ENCODE peak calls at places on chromosomes 6 and 20, in six cellular contexts. I is heart left ventricle, L is sigmoid colon, C is upper lobe of right lung, J is ovary, Y is fibroblast of lung. B is an unnamed sample. For H3K27me3, the result is how much of the 10 kb centered on the place peaks cover.

GRCh38 chr6:44076366-44077200 is 50.7 kb downstream of the MRPL14 start:
- DNase-seq in L (peak), Y (no peak), I (peak), C (peak), J (peak), B (peak)

GRCh38 chr6:165939047-165939446 is 228.6 kb downstream of the TBXT start:
- DNase-seq in Y (no peak), J (no peak), L (no peak), I (no peak), C (no peak), B (no peak)

GRCh38 chr6:134374486-134374885 is 56.6 kb upstream of the SGK1 start:
- DNase-seq in C (no peak), J (no peak), L (no peak), Y (peak), I (no peak), B (no peak)

GRCh38 chr6:161319231-161319630 is 45.4 kb upstream of the AGPAT4 start:
- DNase-seq in L (no peak), Y (no peak), J (no peak), C (no peak), I (no peak), B (no peak)

GRCh38 chr6:163530406-163530805 is 115.9 kb downstream of the QKI start:
- DNase-seq in L (no peak), Y (peak), I (no peak), C (no peak), J (no peak), B (no peak)

GRCh38 chr20:31788578-31788977 is 30.6 kb upstream of the MYLK2 start:
- DNase-seq in L (no peak), J (no peak), Y (no peak), C (no peak), I (no peak), B (no peak)

GRCh38 chr6:130382872-130383490 is 17.2 kb downstream of the TMEM200A start:
- DNase-seq in I (no peak), C (no peak), Y (no peak), J (no peak), L (no peak), B (no peak)

GRCh38 chr6:168525114-168525513 is 84.1 kb downstream of the SMOC2 start:
- DNase-seq in Y (no peak), I (no peak), L (no peak), C (no peak), J (no peak), B (no peak)

GRCh38 chr6:158313989-158314388 is 1.7 kb downstream of the TULP4 start:
- DNase-seq in L (no peak), I (no peak), J (no peak), Y (no peak), C (no peak), B (no peak)

GRCh38 chr20:58235010-58235409 is 6.6 kb upstream of the ANKRD60 start:
- DNase-seq in J (no peak), I (no peak), C (no peak), L (no peak), Y (no peak), B (no peak)

GRCh38 chr20:63261808-63262528 is 7.7 kb upstream of the NKAIN4 start:
- DNase-seq in I (no peak), Y (no peak), C (no peak), L (no peak), J (no peak), B (no peak)

GRCh38 chr20:63258826-63259225 is 4.6 kb upstream of the NKAIN4 start:
- DNase-seq in C (no peak), Y (peak), J (no peak), I (no peak), L (no peak), B (no peak)

GRCh38 chr20:63260943-63261807 is 6.9 kb upstream of the NKAIN4 start:
- DNase-seq in C (no peak), L (no peak), Y (no peak), I (no peak), J (no peak), B (no peak)

GRCh38 chr20:63259734-63260460 is 5.6 kb upstream of the NKAIN4 start:
- DNase-seq in L (no peak), I (no peak), J (no peak), Y (no peak), C (no peak), B (no peak)

GRCh38 chr20:63260521-63260920 is 6.3 kb upstream of the NKAIN4 start:
- DNase-seq in C (no peak), I (no peak), J (no peak), L (no peak), Y (no peak), B (no peak)
- H3K27me3 ChIP-seq in C (half or more), I (half or more), J (under half), L (under half), Y (under half), B (under half)

GRCh38 chr6:18792832-18793231 is 405.7 kb downstream of the RNF144B start:
- DNase-seq in L (no peak), C (no peak), Y (no peak), I (no peak), J (no peak), B (no peak)
- TF ChIP-seq CTCF in L (no peak), C (no peak), Y (no peak), I (no peak), J (no peak), B (no peak)

GRCh38 chr6:34140075-34140474 is 5.8 kb downstream of the GRM4 start:
- DNase-seq in Y (no peak), L (no peak), I (no peak), C (no peak), J (no peak), B (no peak)
- H3K27me3 ChIP-seq in Y (half or more), L (half or more), I (half or more), C (half or more), J (under half), B (under half)

DNA sequence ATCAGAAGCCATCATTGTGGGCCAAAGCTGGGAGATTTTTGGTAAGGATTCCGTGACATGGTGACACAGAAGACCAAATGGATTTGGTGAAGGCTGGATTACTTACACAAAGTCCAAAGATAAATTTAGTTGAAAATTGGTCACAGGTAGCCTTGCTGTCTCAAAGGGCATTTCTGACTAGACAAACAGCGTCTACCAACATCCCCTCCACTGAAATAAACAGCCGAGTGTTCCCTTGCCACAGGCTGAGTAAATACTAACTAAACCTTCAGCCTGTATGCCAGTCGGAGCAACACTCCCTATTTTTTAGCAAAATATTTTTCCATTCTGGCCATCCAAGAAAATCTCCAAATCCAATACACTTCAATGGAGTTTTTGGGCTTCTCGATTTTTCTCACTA is 279.9 kb upstream of the CITED2 start:
- DNase-seq in L (no peak), Y (no peak), I (no peak), J (no peak), C (no peak), B (no peak)
- TF ChIP-seq CTCF in L (no peak), Y (no peak), I (no peak), J (no peak), C (no peak), B (no peak)

DNA sequence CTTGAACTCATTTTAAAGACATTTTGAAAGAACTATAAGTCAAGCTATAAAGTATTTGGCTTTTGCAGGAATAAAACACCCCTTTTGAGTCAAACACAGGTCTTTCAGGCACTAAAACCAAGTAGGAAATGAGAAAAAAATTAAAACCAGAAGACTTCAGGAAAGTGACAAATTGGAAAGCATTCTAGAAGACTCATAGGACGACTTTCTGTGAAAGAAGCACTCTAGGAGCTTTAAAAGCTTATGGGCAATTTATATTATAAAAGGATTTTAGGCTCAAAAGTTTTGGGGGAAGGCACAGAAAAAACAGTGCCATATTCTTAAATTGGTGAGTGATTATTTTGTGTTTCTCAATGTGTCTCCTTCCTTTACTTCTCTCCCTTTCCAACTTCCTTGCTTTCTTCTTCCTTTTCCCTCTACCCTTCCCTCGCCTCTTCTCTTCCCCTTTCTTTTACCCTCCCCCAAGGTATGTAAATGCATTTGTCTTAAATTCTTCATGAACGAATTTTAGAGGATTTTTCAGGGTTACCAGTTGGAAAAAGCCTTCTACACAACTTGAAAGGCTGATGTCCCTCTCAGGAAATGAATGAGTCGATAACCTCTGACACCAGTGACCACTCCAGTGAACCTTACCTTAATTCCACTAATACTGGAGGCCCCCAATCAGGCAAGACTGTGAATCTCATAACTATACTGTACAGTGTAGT is 2.7 kb upstream of the LIN28B start:
- DNase-seq in I (no peak), J (no peak), C (no peak), L (no peak), Y (no peak), B (no peak)
- H3K27me3 ChIP-seq in I (half or more), J (under half), C (half or more), L (half or more), Y (under half), B (under half)

GRCh38 chr20:7025635-7026034 is 258.1 kb downstream of the BMP2 start:
- DNase-seq in L (no peak), I (no peak), J (no peak), C (no peak), Y (no peak), B (no peak)

GRCh38 chr20:7029005-7029404 is 261.5 kb downstream of the BMP2 start:
- DNase-seq in J (no peak), Y (no peak), C (no peak), L (no peak), I (no peak), B (peak)

DNA sequence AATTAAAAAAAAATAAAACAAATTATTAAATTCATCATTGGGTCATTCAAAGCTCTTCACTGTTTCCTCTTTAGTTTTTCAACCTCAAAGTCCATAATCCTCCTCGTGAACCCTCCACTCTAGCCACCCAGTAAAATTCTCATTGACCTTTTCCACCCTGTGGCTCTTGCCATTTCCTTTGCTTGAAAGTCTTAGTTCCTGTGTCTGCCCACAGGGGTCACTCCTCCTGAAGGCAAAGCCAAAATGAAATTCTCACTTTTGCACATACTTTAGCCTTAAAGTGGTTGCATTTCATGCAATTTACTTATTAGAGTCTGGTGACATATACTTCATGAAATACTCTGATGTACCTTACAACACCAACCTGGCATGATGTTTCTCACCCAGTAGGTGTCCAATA is 263.7 kb downstream of the BMP2 start:
- DNase-seq in Y (no peak), I (no peak), J (no peak), L (no peak), C (no peak), B (no peak)
- TF ChIP-seq CTCF in Y (peak), I (no peak), J (no peak), L (no peak), C (no peak), B (no peak)